ENCODE peak calls at places on chromosome 12, in eight cellular contexts. One of them, this sample, is unnamed.

GRCh38 chr12:65643595-65644386 is 180.5 kb upstream of the HMGA2 start:
- DNase-seq in SK-N-SH: no peak
- DNase-seq in COR-L47: no peak
- DNase-seq in NCI-H2081: no peak
- DNase-seq in ELR: peak; percentile 30
- DNase-seq in T-helper 2 cell treated with Interferon-gamma antibody and Interleukin-4, amounts not matched to agents 5 μg/mL and 100 μg/mL, for 36 hours: no peak
- DNase-seq in endothelial cell: no peak
- DNase-seq in activated naive CD8-positive, alpha-beta T cell treated with anti-CD3 and anti-CD28 coated beads for 36 hours: no peak
- DNase-seq in this sample: no peak

GRCh38 chr12:101042211-101042610 is 167.8 kb downstream of the SLC5A8 start:
- DNase-seq in activated naive CD8-positive, alpha-beta T cell treated with anti-CD3 and anti-CD28 coated beads for 36 hours: no peak
- DNase-seq in ELR: no peak
- DNase-seq in T-helper 2 cell treated with Interferon-gamma antibody and Interleukin-4, amounts not matched to agents 5 μg/mL and 100 μg/mL, for 36 hours: no peak
- DNase-seq in SK-N-SH: no peak
- DNase-seq in COR-L47: peak; percentile 6
- DNase-seq in NCI-H2081: peak; percentile 17
- DNase-seq in endothelial cell: no peak
- DNase-seq in this sample: no peak

GRCh38 chr12:45051490-45052105 is 699 bp upstream of the DBX2 start:
- DNase-seq in COR-L47: no peak
- DNase-seq in SK-N-SH: peak; percentile 17
- DNase-seq in NCI-H2081: peak; percentile 1
- DNase-seq in ELR: no peak
- DNase-seq in endothelial cell: no peak
- DNase-seq in T-helper 2 cell treated with Interferon-gamma antibody and Interleukin-4, amounts not matched to agents 5 μg/mL and 100 μg/mL, for 36 hours: no peak
- DNase-seq in activated naive CD8-positive, alpha-beta T cell treated with anti-CD3 and anti-CD28 coated beads for 36 hours: no peak
- DNase-seq in this sample: peak; percentile 47

GRCh38 chr12:67268335-67268895 is 743 bp upstream of the CAND1 start:
- DNase-seq in activated naive CD8-positive, alpha-beta T cell treated with anti-CD3 and anti-CD28 coated beads for 36 hours: peak; percentile 81
- DNase-seq in COR-L47: peak; percentile 97
- DNase-seq in NCI-H2081: peak; percentile 99
- DNase-seq in ELR: peak; percentile 99
- DNase-seq in T-helper 2 cell treated with Interferon-gamma antibody and Interleukin-4, amounts not matched to agents 5 μg/mL and 100 μg/mL, for 36 hours: peak; percentile 89
- DNase-seq in SK-N-SH: peak; percentile 86
- DNase-seq in endothelial cell: peak; percentile 75
- DNase-seq in this sample: no peak

GRCh38 chr12:12713932-12714275 is 3.3 kb upstream of the CDKN1B start:
- DNase-seq in SK-N-SH: no peak
- DNase-seq in NCI-H2081: no peak
- DNase-seq in T-helper 2 cell treated with Interferon-gamma antibody and Interleukin-4, amounts not matched to agents 5 μg/mL and 100 μg/mL, for 36 hours: no peak
- DNase-seq in COR-L47: no peak
- DNase-seq in activated naive CD8-positive, alpha-beta T cell treated with anti-CD3 and anti-CD28 coated beads for 36 hours: no peak
- DNase-seq in ELR: no peak
- DNase-seq in endothelial cell: no peak
- DNase-seq in this sample: peak; percentile 42

GRCh38 chr12:1115471-1116242 is 124.6 kb downstream of the ERC1 start:
- DNase-seq in NCI-H2081: no peak
- DNase-seq in COR-L47: no peak
- DNase-seq in SK-N-SH: no peak
- DNase-seq in activated naive CD8-positive, alpha-beta T cell treated with anti-CD3 and anti-CD28 coated beads for 36 hours: no peak
- DNase-seq in ELR: peak; percentile 89
- DNase-seq in endothelial cell: no peak
- DNase-seq in T-helper 2 cell treated with Interferon-gamma antibody and Interleukin-4, amounts not matched to agents 5 μg/mL and 100 μg/mL, for 36 hours: no peak
- DNase-seq in this sample: no peak

GRCh38 chr12:112130461-112130998 is 5.2 kb downstream of the TRAFD1 start:
- DNase-seq in T-helper 2 cell treated with Interferon-gamma antibody and Interleukin-4, amounts not matched to agents 5 μg/mL and 100 μg/mL, for 36 hours: no peak
- DNase-seq in endothelial cell: no peak
- DNase-seq in COR-L47: no peak
- DNase-seq in NCI-H2081: no peak
- DNase-seq in ELR: peak; percentile 49
- DNase-seq in activated naive CD8-positive, alpha-beta T cell treated with anti-CD3 and anti-CD28 coated beads for 36 hours: no peak
- DNase-seq in SK-N-SH: no peak
- DNase-seq in this sample: no peak

GRCh38 chr12:71014180-71014785 is 93.7 kb upstream of the PTPRR start:
- DNase-seq in COR-L47: peak; percentile 58
- DNase-seq in ELR: peak; percentile 19
- DNase-seq in activated naive CD8-positive, alpha-beta T cell treated with anti-CD3 and anti-CD28 coated beads for 36 hours: no peak
- DNase-seq in NCI-H2081: peak; percentile 52
- DNase-seq in T-helper 2 cell treated with Interferon-gamma antibody and Interleukin-4, amounts not matched to agents 5 μg/mL and 100 μg/mL, for 36 hours: no peak
- DNase-seq in endothelial cell: no peak
- DNase-seq in SK-N-SH: peak; percentile 4
- DNase-seq in this sample: peak; percentile 47

GRCh38 chr12:82529096-82529495 is 157.6 kb upstream of the TMTC2 start:
- DNase-seq in SK-N-SH: no peak
- DNase-seq in endothelial cell: no peak
- DNase-seq in activated naive CD8-positive, alpha-beta T cell treated with anti-CD3 and anti-CD28 coated beads for 36 hours: no peak
- DNase-seq in NCI-H2081: no peak
- DNase-seq in ELR: no peak
- DNase-seq in COR-L47: no peak
- DNase-seq in T-helper 2 cell treated with Interferon-gamma antibody and Interleukin-4, amounts not matched to agents 5 μg/mL and 100 μg/mL, for 36 hours: no peak
- DNase-seq in this sample: no peak

GRCh38 chr12:93019911-93020224 is 90.8 kb upstream of the EEA1 start:
- DNase-seq in NCI-H2081: no peak
- DNase-seq in endothelial cell: no peak
- DNase-seq in T-helper 2 cell treated with Interferon-gamma antibody and Interleukin-4, amounts not matched to agents 5 μg/mL and 100 μg/mL, for 36 hours: no peak
- DNase-seq in COR-L47: no peak
- DNase-seq in activated naive CD8-positive, alpha-beta T cell treated with anti-CD3 and anti-CD28 coated beads for 36 hours: no peak
- DNase-seq in ELR: no peak
- DNase-seq in SK-N-SH: no peak
- DNase-seq in this sample: no peak

GRCh38 chr12:123494124-123494843 is 36.3 kb downstream of the SNRNP35 start:
- DNase-seq in activated naive CD8-positive, alpha-beta T cell treated with anti-CD3 and anti-CD28 coated beads for 36 hours: no peak
- DNase-seq in COR-L47: no peak
- DNase-seq in T-helper 2 cell treated with Interferon-gamma antibody and Interleukin-4, amounts not matched to agents 5 μg/mL and 100 μg/mL, for 36 hours: no peak
- DNase-seq in endothelial cell: no peak
- DNase-seq in NCI-H2081: no peak
- DNase-seq in ELR: no peak
- DNase-seq in SK-N-SH: no peak
- DNase-seq in this sample: no peak

GRCh38 chr12:124298685-124299410 is 4.0 kb downstream of the RFLNA start:
- DNase-seq in NCI-H2081: no peak
- DNase-seq in activated naive CD8-positive, alpha-beta T cell treated with anti-CD3 and anti-CD28 coated beads for 36 hours: no peak
- DNase-seq in endothelial cell: no peak
- DNase-seq in ELR: no peak
- DNase-seq in SK-N-SH: no peak
- DNase-seq in COR-L47: no peak
- DNase-seq in T-helper 2 cell treated with Interferon-gamma antibody and Interleukin-4, amounts not matched to agents 5 μg/mL and 100 μg/mL, for 36 hours: no peak
- DNase-seq in this sample: no peak